ENCODE peak calls at places on chromosomes 11 and 22, in six cellular contexts. One of them, this sample, is unnamed.
A peak's percentile ranks its signal among the peaks of the same experiment; 100 is the strongest.

GRCh38 chr11:1341928-1342524 is 32.6 kb upstream of the TOLLIP start:
- DNase-seq in activated CD8-positive, alpha-beta memory T cell treated with anti-CD3 and anti-CD28 coated beads for 48 hours: no peak
- DNase-seq in ovary: no peak
- DNase-seq in activated CD4-positive, CD25-positive, alpha-beta regulatory T cell: no peak
- DNase-seq in stimulated activated CD4-positive, alpha-beta T cell treated with anti-CD3 and anti-CD28 coated beads, Interleukin-4, amount 100 ng/mL, for 48 hours: no peak
- DNase-seq in ACHN: no peak
- DNase-seq in this sample: no peak

GRCh38 chr11:75166791-75167190 is 15.9 kb downstream of the SLCO2B1 start:
- DNase-seq in activated CD8-positive, alpha-beta memory T cell treated with anti-CD3 and anti-CD28 coated beads for 48 hours: no peak
- DNase-seq in ovary: no peak
- DNase-seq in activated CD4-positive, CD25-positive, alpha-beta regulatory T cell: no peak
- DNase-seq in stimulated activated CD4-positive, alpha-beta T cell treated with anti-CD3 and anti-CD28 coated beads, Interleukin-4, amount 100 ng/mL, for 48 hours: no peak
- DNase-seq in ACHN: no peak
- DNase-seq in this sample: no peak

GRCh38 chr22:42644422-42645340 is 4.3 kb upstream of the ATP5MGL start:
- DNase-seq in activated CD8-positive, alpha-beta memory T cell treated with anti-CD3 and anti-CD28 coated beads for 48 hours: no peak
- DNase-seq in ovary: peak; percentile 74
- DNase-seq in activated CD4-positive, CD25-positive, alpha-beta regulatory T cell: no peak
- DNase-seq in stimulated activated CD4-positive, alpha-beta T cell treated with anti-CD3 and anti-CD28 coated beads, Interleukin-4, amount 100 ng/mL, for 48 hours: no peak
- DNase-seq in ACHN: no peak
- DNase-seq in this sample: no peak

GRCh38 chr11:35615911-35616900 is 2.1 kb upstream of the FJX1 start:
- DNase-seq in activated CD8-positive, alpha-beta memory T cell treated with anti-CD3 and anti-CD28 coated beads for 48 hours: no peak
- DNase-seq in ovary: no peak
- DNase-seq in activated CD4-positive, CD25-positive, alpha-beta regulatory T cell: no peak
- DNase-seq in stimulated activated CD4-positive, alpha-beta T cell treated with anti-CD3 and anti-CD28 coated beads, Interleukin-4, amount 100 ng/mL, for 48 hours: no peak
- DNase-seq in ACHN: peak; percentile 52
- DNase-seq in this sample: peak; percentile 67

GRCh38 chr11:128525411-128526243 is 61.7 kb downstream of the ETS1 start:
- DNase-seq in activated CD8-positive, alpha-beta memory T cell treated with anti-CD3 and anti-CD28 coated beads for 48 hours: no peak
- DNase-seq in ovary: no peak
- DNase-seq in activated CD4-positive, CD25-positive, alpha-beta regulatory T cell: no peak
- DNase-seq in stimulated activated CD4-positive, alpha-beta T cell treated with anti-CD3 and anti-CD28 coated beads, Interleukin-4, amount 100 ng/mL, for 48 hours: no peak
- DNase-seq in ACHN: no peak
- DNase-seq in this sample: no peak

GRCh38 chr11:3146612-3147256 is 18.4 kb downstream of the OSBPL5 start:
- DNase-seq in activated CD8-positive, alpha-beta memory T cell treated with anti-CD3 and anti-CD28 coated beads for 48 hours: no peak
- DNase-seq in ovary: no peak
- DNase-seq in activated CD4-positive, CD25-positive, alpha-beta regulatory T cell: no peak
- DNase-seq in stimulated activated CD4-positive, alpha-beta T cell treated with anti-CD3 and anti-CD28 coated beads, Interleukin-4, amount 100 ng/mL, for 48 hours: no peak
- DNase-seq in ACHN: no peak
- DNase-seq in this sample: no peak

GRCh38 chr11:65884716-65885092 is 3.6 kb downstream of the FIBP start:
- DNase-seq in activated CD8-positive, alpha-beta memory T cell treated with anti-CD3 and anti-CD28 coated beads for 48 hours: peak; percentile 62
- DNase-seq in ovary: peak; percentile 76
- DNase-seq in activated CD4-positive, CD25-positive, alpha-beta regulatory T cell: peak; percentile 67
- DNase-seq in stimulated activated CD4-positive, alpha-beta T cell treated with anti-CD3 and anti-CD28 coated beads, Interleukin-4, amount 100 ng/mL, for 48 hours: peak; percentile 74
- DNase-seq in ACHN: peak; percentile 72
- DNase-seq in this sample: peak; percentile 74

GRCh38 chr11:86621854-86622253 is 50.6 kb downstream of the ME3 start:
- DNase-seq in activated CD8-positive, alpha-beta memory T cell treated with anti-CD3 and anti-CD28 coated beads for 48 hours: no peak
- DNase-seq in ovary: no peak
- DNase-seq in activated CD4-positive, CD25-positive, alpha-beta regulatory T cell: no peak
- DNase-seq in stimulated activated CD4-positive, alpha-beta T cell treated with anti-CD3 and anti-CD28 coated beads, Interleukin-4, amount 100 ng/mL, for 48 hours: no peak
- DNase-seq in ACHN: no peak
- DNase-seq in this sample: no peak

GRCh38 chr11:22903782-22904181 is 43.5 kb upstream of the CCDC179 start:
- DNase-seq in activated CD8-positive, alpha-beta memory T cell treated with anti-CD3 and anti-CD28 coated beads for 48 hours: no peak
- DNase-seq in ovary: no peak
- DNase-seq in activated CD4-positive, CD25-positive, alpha-beta regulatory T cell: no peak
- DNase-seq in stimulated activated CD4-positive, alpha-beta T cell treated with anti-CD3 and anti-CD28 coated beads, Interleukin-4, amount 100 ng/mL, for 48 hours: no peak
- DNase-seq in ACHN: no peak
- DNase-seq in this sample: no peak